ENCODE peak calls at places on chromosome 21, in eight cellular contexts. U is tibial nerve, I is GM12878, Z is ovary, G is SK-N-SH, W is transverse colon, B is esophagus muscularis mucosa, H is K562. V is an unnamed sample.

GRCh38 chr21:43348801-43349261 is 78.1 kb downstream of the SIK1 start:
- DNase-seq in U (no peak), I (no peak), Z (no peak), G (no peak), W (no peak), B (no peak), H (no peak), V (no peak)

GRCh38 chr21:14454642-14455009 is 71.7 kb upstream of the HSPA13 start:
- DNase-seq in U (no peak), I (peak; percentile 69), Z (no peak), G (no peak), W (no peak), B (no peak), H (no peak), V (no peak)

GRCh38 chr21:28554660-28555475 is 437.8 kb downstream of the LTN1 start:
- DNase-seq in U (no peak), I (no peak), Z (no peak), G (no peak), W (no peak), B (no peak), H (no peak), V (no peak)

GRCh38 chr21:16420086-16420724 is 690.4 kb downstream of the USP25 start:
- DNase-seq in U (peak; percentile 38), I (no peak), Z (peak; percentile 53), G (peak; percentile 7), W (no peak), B (no peak), H (no peak), V (peak; percentile 71)

GRCh38 chr21:29499734-29500343 is 201.1 kb downstream of the BACH1 start:
- DNase-seq in U (no peak), I (no peak), Z (no peak), G (peak; percentile 43), W (no peak), B (no peak), H (peak; percentile 69), V (no peak)

GRCh38 chr21:18917602-18918001 is 514.0 kb upstream of the TMPRSS15 start:
- DNase-seq in U (no peak), I (no peak), Z (no peak), G (no peak), W (no peak), B (no peak), H (no peak), V (no peak)

GRCh38 chr21:43274022-43274945 is 105.5 kb downstream of the CRYAA start:
- DNase-seq in U (no peak), I (no peak), Z (no peak), G (no peak), W (no peak), B (no peak), H (no peak), V (no peak)

GRCh38 chr21:33682992-33683627 is 40.8 kb downstream of the ITSN1 start:
- DNase-seq in U (no peak), I (no peak), Z (no peak), G (no peak), W (no peak), B (no peak), H (peak; percentile 67), V (no peak)

GRCh38 chr21:36478207-36478701 is 1.7 kb downstream of the CLDN14 start:
- DNase-seq in U (no peak), I (no peak), Z (no peak), G (no peak), W (no peak), B (no peak), H (no peak), V (no peak)

GRCh38 chr21:8990326-8991087 is 1530.9 kb upstream of the TPTE start:
- DNase-seq in U (no peak), I (no peak), Z (no peak), G (no peak), W (no peak), B (peak; percentile 92), H (peak; percentile 86), V (peak; percentile 54)

GRCh38 chr21:14741237-14741636 is 195.1 kb upstream of the SAMSN1 start:
- DNase-seq in U (no peak), I (no peak), Z (no peak), G (no peak), W (no peak), B (no peak), H (no peak), V (no peak)

GRCh38 chr21:23725576-23725975 is 1881.7 kb downstream of the MRPL39 start:
- DNase-seq in U (no peak), I (no peak), Z (no peak), G (no peak), W (no peak), B (no peak), H (peak; percentile 8), V (no peak)

GRCh38 chr21:17848228-17848627 is 29.1 kb upstream of the C21orf91 start:
- DNase-seq in U (no peak), I (peak; percentile 84), Z (no peak), G (no peak), W (peak; percentile 35), B (no peak), H (peak; percentile 17), V (peak; percentile 64)

GRCh38 chr21:32604484-32604883 is 7.7 kb downstream of the CFAP298 start:
- DNase-seq in U (no peak), I (no peak), Z (no peak), G (no peak), W (no peak), B (no peak), H (no peak), V (no peak)

DNA sequence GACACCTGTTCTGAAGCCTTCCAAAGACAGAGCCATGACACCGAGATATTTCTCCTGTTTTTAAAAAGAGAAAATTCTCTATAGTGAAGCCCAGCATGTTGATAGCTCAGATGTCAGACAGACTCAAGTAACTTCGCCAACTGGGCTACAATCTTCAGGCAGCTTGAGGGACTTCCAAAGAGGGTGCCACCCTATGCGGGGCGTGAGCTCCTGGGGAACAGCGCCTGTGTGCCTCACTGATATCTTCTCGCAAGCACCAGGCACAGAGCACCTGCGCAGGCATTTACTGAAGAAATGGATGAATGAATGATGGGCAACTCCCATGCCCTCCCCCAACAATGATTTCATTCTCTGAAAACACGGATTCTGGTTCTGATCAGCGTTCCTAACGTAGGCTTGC is 17.6 kb downstream of the RIPK4 start:
- DNase-seq in U (no peak), I (no peak), Z (no peak), G (no peak), W (no peak), B (no peak), H (no peak), V (no peak)
- H3K27me3 ChIP-seq in U (no peaks in the 10 kb centered on the region), I (no peaks in the 10 kb centered on the region), Z (no peaks in the 10 kb centered on the region), G (no peaks in the 10 kb centered on the region), W (no peaks in the 10 kb centered on the region), B (no peaks in the 10 kb centered on the region), H (peaks cover 92% of the 10 kb centered on the region), V (no peaks in the 10 kb centered on the region)

DNA sequence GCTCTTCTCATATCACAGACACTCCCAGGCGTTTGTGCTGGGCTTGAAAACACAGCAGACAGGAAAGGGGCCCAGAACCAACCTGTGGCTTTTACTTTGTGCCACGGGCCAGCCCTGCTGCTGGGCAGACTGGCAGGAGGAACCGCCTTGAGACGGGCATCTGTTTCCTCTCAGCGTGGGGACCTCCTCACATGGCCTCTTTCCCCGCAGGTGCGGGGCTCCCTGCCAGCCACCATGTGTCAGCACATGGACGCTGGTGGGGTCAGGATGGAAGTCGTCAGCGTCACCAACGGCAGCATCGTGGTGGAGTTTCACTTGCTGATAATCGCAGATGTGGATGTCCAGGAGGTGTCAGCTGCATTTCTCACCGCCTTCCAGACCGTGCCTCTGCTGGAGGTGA is 47.8 kb downstream of the UMODL1 start:
- DNase-seq in U (no peak), I (no peak), Z (no peak), G (peak; percentile 58), W (peak; percentile 26), B (no peak), H (no peak), V (no peak)
- TF ChIP-seq EP300 in U (no peak), I (no peak), Z (no peak), G (no peak), W (no peak), B (no peak), H (no peak), V (no peak)

DNA sequence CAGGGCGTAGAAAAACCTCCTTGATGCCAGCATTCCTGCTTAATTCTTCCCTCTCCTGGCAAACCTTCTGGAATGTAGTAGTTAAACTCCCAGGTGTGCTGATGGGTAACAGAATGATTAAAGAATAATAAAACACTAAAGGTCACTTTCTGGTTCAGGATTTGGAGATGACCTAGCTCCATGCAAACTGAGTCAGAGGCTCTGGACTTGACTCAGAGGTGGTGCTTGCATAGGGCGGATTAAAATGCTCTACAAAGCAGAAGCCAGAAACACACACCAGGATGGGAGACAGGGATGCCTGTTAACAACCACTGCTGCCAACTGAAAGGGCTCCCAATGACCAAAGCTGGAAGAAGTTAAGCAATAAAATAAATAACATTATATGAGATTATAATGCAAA is 41.5 kb downstream of the KRTAP19-8 start:
- DNase-seq in U (no peak), I (no peak), Z (no peak), G (no peak), W (no peak), B (peak; percentile 14), H (no peak), V (no peak)
- TF ChIP-seq CTCF in U (no peak), I (no peak), Z (no peak), G (no peak), W (no peak), B (no peak), H (no peak), V (no peak)

DNA sequence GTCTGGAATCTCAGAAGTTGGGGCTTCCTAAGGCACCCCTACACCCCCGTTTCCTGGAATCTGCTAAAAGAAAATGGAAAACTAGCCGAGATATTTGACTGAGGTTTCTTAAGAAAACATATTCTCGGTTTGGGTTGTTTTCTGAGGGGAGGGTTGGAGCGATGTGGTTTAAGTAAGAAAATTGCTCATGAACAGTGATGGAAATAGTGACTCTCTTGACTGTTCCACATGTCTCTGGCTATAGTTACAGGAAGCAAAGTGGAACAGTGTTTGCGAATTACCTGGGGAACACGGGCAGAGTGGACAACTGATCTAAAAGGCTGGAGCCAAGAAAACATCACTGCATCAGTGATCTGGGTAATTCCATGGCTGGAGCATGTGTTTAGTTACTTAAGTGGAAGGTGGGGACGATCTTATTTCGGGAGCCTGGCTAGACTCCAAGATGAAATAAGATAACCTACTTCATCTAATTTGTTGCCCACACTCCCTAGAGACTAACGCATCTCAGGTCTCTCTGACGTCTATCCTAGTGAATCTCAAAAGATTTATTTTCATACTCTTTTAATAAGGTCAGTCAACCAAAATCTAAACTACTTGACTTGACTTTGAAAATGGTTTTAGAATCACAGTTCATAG is 92.4 kb downstream of the KCNJ15 start:
- DNase-seq in U (no peak), I (no peak), Z (no peak), G (no peak), W (no peak), B (no peak), H (no peak), V (no peak)
- H3K27me3 ChIP-seq in U (no peaks in the 10 kb centered on the region), I (no peaks in the 10 kb centered on the region), Z (no peaks in the 10 kb centered on the region), G (no peaks in the 10 kb centered on the region), W (peaks cover 13% of the 10 kb centered on the region), B (no peaks in the 10 kb centered on the region), H (peaks cover 43% of the 10 kb centered on the region), V (no peaks in the 10 kb centered on the region)

V was measured in sigmoid colon.